ENCODE peak calls at places on chromosomes 4 and X, in eight cellular contexts. One of them, this sample, is unnamed.

GRCh38 chr4:122827258-122827887 is 742 bp downstream of the FGF2 start:
- DNase-seq in mucosa of descending colon: peak
- DNase-seq in thoracic aorta: no peak
- DNase-seq in globus pallidus: peak
- DNase-seq in GM03348: peak
- DNase-seq in NCI-H1694 treated with DMSO at 0.1 percent for 48 hours: no peak
- DNase-seq in amniotic epithelial cell: peak
- DNase-seq in ureter: peak
- DNase-seq in this sample: peak

GRCh38 chrX:15930585-15930984 is 76.0 kb upstream of the AP1S2 start:
- DNase-seq in GM03348: peak
- DNase-seq in NCI-H1694 treated with DMSO at 0.1 percent for 48 hours: no peak
- DNase-seq in amniotic epithelial cell: peak
- DNase-seq in thoracic aorta: no peak
- DNase-seq in mucosa of descending colon: no peak
- DNase-seq in ureter: no peak
- DNase-seq in globus pallidus: no peak
- DNase-seq in this sample: peak

GRCh38 chrX:49986058-49986457 is 63.7 kb downstream of the CLCN5 start:
- DNase-seq in amniotic epithelial cell: no peak
- DNase-seq in thoracic aorta: no peak
- DNase-seq in NCI-H1694 treated with DMSO at 0.1 percent for 48 hours: no peak
- DNase-seq in mucosa of descending colon: no peak
- DNase-seq in ureter: no peak
- DNase-seq in globus pallidus: no peak
- DNase-seq in GM03348: no peak
- DNase-seq in this sample: no peak

GRCh38 chrX:134932528-134933217 is 58.1 kb upstream of the SMIM10 start:
- DNase-seq in mucosa of descending colon: no peak
- DNase-seq in GM03348: peak
- DNase-seq in NCI-H1694 treated with DMSO at 0.1 percent for 48 hours: no peak
- DNase-seq in globus pallidus: no peak
- DNase-seq in ureter: no peak
- DNase-seq in amniotic epithelial cell: peak
- DNase-seq in thoracic aorta: no peak
- DNase-seq in this sample: peak

GRCh38 chr4:119242417-119242816 is 29.9 kb downstream of the USP53 start:
- DNase-seq in amniotic epithelial cell: no peak
- DNase-seq in ureter: no peak
- DNase-seq in globus pallidus: no peak
- DNase-seq in NCI-H1694 treated with DMSO at 0.1 percent for 48 hours: no peak
- DNase-seq in GM03348: no peak
- DNase-seq in mucosa of descending colon: no peak
- DNase-seq in thoracic aorta: no peak
- DNase-seq in this sample: no peak

GRCh38 chrX:57156397-57157049 is 19.3 kb upstream of the SPIN2A start:
- DNase-seq in NCI-H1694 treated with DMSO at 0.1 percent for 48 hours: peak
- DNase-seq in ureter: no peak
- DNase-seq in amniotic epithelial cell: peak
- DNase-seq in globus pallidus: peak
- DNase-seq in GM03348: peak
- DNase-seq in mucosa of descending colon: no peak
- DNase-seq in thoracic aorta: no peak
- DNase-seq in this sample: peak

GRCh38 chr4:130808492-130808891 is 1712.5 kb downstream of the C4orf33 start:
- DNase-seq in ureter: no peak
- DNase-seq in globus pallidus: no peak
- DNase-seq in amniotic epithelial cell: peak
- DNase-seq in GM03348: peak
- DNase-seq in mucosa of descending colon: no peak
- DNase-seq in thoracic aorta: no peak
- DNase-seq in NCI-H1694 treated with DMSO at 0.1 percent for 48 hours: no peak
- DNase-seq in this sample: peak

GRCh38 chrX:48972214-48973164 is 845 bp upstream of the KCND1 start:
- DNase-seq in ureter: peak
- DNase-seq in mucosa of descending colon: no peak
- DNase-seq in NCI-H1694 treated with DMSO at 0.1 percent for 48 hours: peak
- DNase-seq in GM03348: peak
- DNase-seq in thoracic aorta: no peak
- DNase-seq in globus pallidus: no peak
- DNase-seq in amniotic epithelial cell: peak
- DNase-seq in this sample: peak

GRCh38 chr4:166924456-166924855 is 309.8 kb downstream of the SPOCK3 start:
- DNase-seq in mucosa of descending colon: no peak
- DNase-seq in ureter: no peak
- DNase-seq in thoracic aorta: no peak
- DNase-seq in GM03348: no peak
- DNase-seq in amniotic epithelial cell: no peak
- DNase-seq in NCI-H1694 treated with DMSO at 0.1 percent for 48 hours: no peak
- DNase-seq in globus pallidus: no peak
- DNase-seq in this sample: no peak

GRCh38 chrX:19794690-19795089 is 92.7 kb downstream of the SH3KBP1 start:
- DNase-seq in mucosa of descending colon: no peak
- DNase-seq in thoracic aorta: no peak
- DNase-seq in ureter: no peak
- DNase-seq in NCI-H1694 treated with DMSO at 0.1 percent for 48 hours: no peak
- DNase-seq in GM03348: no peak
- DNase-seq in globus pallidus: no peak
- DNase-seq in amniotic epithelial cell: no peak
- DNase-seq in this sample: no peak

GRCh38 chrX:35104626-35105025 is 162.0 kb downstream of the FAM47B start:
- DNase-seq in ureter: no peak
- DNase-seq in NCI-H1694 treated with DMSO at 0.1 percent for 48 hours: no peak
- DNase-seq in mucosa of descending colon: no peak
- DNase-seq in GM03348: no peak
- DNase-seq in thoracic aorta: no peak
- DNase-seq in globus pallidus: no peak
- DNase-seq in amniotic epithelial cell: no peak
- DNase-seq in this sample: peak

GRCh38 chr4:21451032-21451431 is 497.5 kb downstream of the KCNIP4 start:
- DNase-seq in GM03348: no peak
- DNase-seq in ureter: no peak
- DNase-seq in amniotic epithelial cell: peak
- DNase-seq in NCI-H1694 treated with DMSO at 0.1 percent for 48 hours: peak
- DNase-seq in mucosa of descending colon: no peak
- DNase-seq in globus pallidus: no peak
- DNase-seq in thoracic aorta: no peak
- DNase-seq in this sample: peak

GRCh38 chr4:57051100-57051499 is 59.1 kb downstream of the IGFBP7 start:
- DNase-seq in NCI-H1694 treated with DMSO at 0.1 percent for 48 hours: no peak
- DNase-seq in ureter: no peak
- DNase-seq in thoracic aorta: no peak
- DNase-seq in mucosa of descending colon: no peak
- DNase-seq in amniotic epithelial cell: no peak
- DNase-seq in GM03348: no peak
- DNase-seq in globus pallidus: peak
- DNase-seq in this sample: no peak

GRCh38 chr4:54176202-54176601 is 52.9 kb upstream of the PDGFRA start:
- DNase-seq in globus pallidus: no peak
- DNase-seq in mucosa of descending colon: no peak
- DNase-seq in GM03348: no peak
- DNase-seq in NCI-H1694 treated with DMSO at 0.1 percent for 48 hours: no peak
- DNase-seq in ureter: no peak
- DNase-seq in amniotic epithelial cell: no peak
- DNase-seq in thoracic aorta: no peak
- DNase-seq in this sample: no peak

GRCh38 chr4:46715468-46715867 is 193.6 kb downstream of the COX7B2 start:
- DNase-seq in amniotic epithelial cell: no peak
- DNase-seq in mucosa of descending colon: no peak
- DNase-seq in thoracic aorta: no peak
- DNase-seq in globus pallidus: no peak
- DNase-seq in GM03348: no peak
- DNase-seq in NCI-H1694 treated with DMSO at 0.1 percent for 48 hours: no peak
- DNase-seq in ureter: no peak
- DNase-seq in this sample: no peak

GRCh38 chrX:101357166-101357795 is 8.7 kb upstream of the TIMM8A start:
- DNase-seq in GM03348: peak
- DNase-seq in amniotic epithelial cell: peak
- DNase-seq in thoracic aorta: no peak
- DNase-seq in ureter: no peak
- DNase-seq in NCI-H1694 treated with DMSO at 0.1 percent for 48 hours: no peak
- DNase-seq in mucosa of descending colon: no peak
- DNase-seq in globus pallidus: no peak
- DNase-seq in this sample: peak

This sample was measured in adipocyte.